ENCODE peak calls at places on chromosome 21, in eight cellular contexts. C, I, E, W, O, J, M and U are unnamed samples.

GRCh38 chr21:42219606-42220137 is 732 bp downstream of the ABCG1 start:
- DNase-seq in C (no peak), I (no peak), E (peak), W (no peak), O (no peak), J (no peak), M (peak), U (no peak)

GRCh38 chr21:38386967-38387366 is 111.3 kb downstream of the ERG start:
- DNase-seq in C (no peak), I (no peak), E (no peak), W (no peak), O (no peak), J (peak), M (no peak), U (peak)

GRCh38 chr21:45704311-45705108 is 61.0 kb downstream of the PCBP3 start:
- DNase-seq in C (no peak), I (no peak), E (no peak), W (no peak), O (no peak), J (no peak), M (no peak), U (no peak)

GRCh38 chr21:45262041-45262581 is 25.6 kb downstream of the POFUT2 start:
- DNase-seq in C (no peak), I (no peak), E (no peak), W (no peak), O (no peak), J (no peak), M (no peak), U (no peak)

GRCh38 chr21:30306821-30307330 is 13.2 kb downstream of the KRTAP26-1 start:
- DNase-seq in C (no peak), I (no peak), E (no peak), W (no peak), O (no peak), J (no peak), M (no peak), U (no peak)

GRCh38 chr21:32993894-32994293 is 31.8 kb upstream of the OLIG2 start:
- DNase-seq in C (no peak), I (no peak), E (no peak), W (no peak), O (no peak), J (no peak), M (no peak), U (no peak)

GRCh38 chr21:45578811-45579381 is 36.7 kb upstream of the SLC19A1 start:
- DNase-seq in C (no peak), I (no peak), E (no peak), W (no peak), O (no peak), J (no peak), M (no peak), U (no peak)

GRCh38 chr21:16309250-16309971 is 579.6 kb downstream of the USP25 start:
- DNase-seq in C (no peak), I (no peak), E (no peak), W (no peak), O (no peak), J (no peak), M (no peak), U (no peak)

GRCh38 chr21:35291963-35292627 is 243.0 kb upstream of the RUNX1 start:
- DNase-seq in C (peak), I (no peak), E (no peak), W (no peak), O (no peak), J (peak), M (no peak), U (peak)

GRCh38 chr21:42781150-42781980 is 98.0 kb downstream of the WDR4 start:
- DNase-seq in C (no peak), I (no peak), E (no peak), W (no peak), O (no peak), J (peak), M (peak), U (peak)

GRCh38 chr21:21236981-21237380 is 238.8 kb downstream of the NCAM2 start:
- DNase-seq in C (no peak), I (no peak), E (no peak), W (no peak), O (no peak), J (no peak), M (no peak), U (no peak)

GRCh38 chr21:43866659-43867331 is 1.8 kb downstream of the AGPAT3 start:
- DNase-seq in C (no peak), I (no peak), E (peak), W (peak), O (no peak), J (no peak), M (no peak), U (no peak)

GRCh38 chr21:40053007-40053406 is 185.8 kb downstream of the PCP4 start:
- DNase-seq in C (no peak), I (no peak), E (no peak), W (peak), O (no peak), J (no peak), M (peak), U (no peak)

GRCh38 chr21:19995253-19995652 is 1003.0 kb upstream of the NCAM2 start:
- DNase-seq in C (no peak), I (no peak), E (no peak), W (no peak), O (no peak), J (no peak), M (no peak), U (no peak)

GRCh38 chr21:33964706-33965325 is 49.2 kb upstream of the ATP5PO start:
- DNase-seq in C (no peak), I (no peak), E (no peak), W (no peak), O (no peak), J (no peak), M (no peak), U (peak)

GRCh38 chr21:27171704-27172103 is 204.8 kb upstream of the ADAMTS5 start:
- DNase-seq in C (peak), I (no peak), E (no peak), W (no peak), O (peak), J (peak), M (no peak), U (peak)